ENCODE peak calls at places on chromosome X, in seven cellular contexts. One of them, this sample, is unnamed. For H3K9me3 and H3K4me1, the result is how much of the 10 kb centered on the place peaks cover.

GRCh38 chrX:19172741-19173140 is 50.5 kb upstream of the ADGRG2 start:
- DNase-seq in uterus: no peak
- DNase-seq in CD8-positive, alpha-beta T cell: no peak
- DNase-seq in spleen: no peak
- DNase-seq in tibial artery: no peak
- DNase-seq in fibroblast of lung: no peak
- DNase-seq in sigmoid colon: no peak
- DNase-seq in this sample: no peak

GRCh38 chrX:100424012-100424411 is 13.9 kb upstream of the PCDH19 start:
- DNase-seq in tibial artery: no peak
- DNase-seq in fibroblast of lung: no peak
- DNase-seq in uterus: no peak
- DNase-seq in spleen: no peak
- DNase-seq in CD8-positive, alpha-beta T cell: no peak
- DNase-seq in sigmoid colon: no peak
- DNase-seq in this sample: no peak

GRCh38 chrX:118286066-118286758 is 59.7 kb upstream of the WDR44 start:
- DNase-seq in sigmoid colon: no peak
- DNase-seq in spleen: no peak
- DNase-seq in tibial artery: no peak
- DNase-seq in uterus: no peak
- DNase-seq in fibroblast of lung: no peak
- DNase-seq in CD8-positive, alpha-beta T cell: no peak
- DNase-seq in this sample: no peak

GRCh38 chrX:70452143-70452733 is 7.6 kb downstream of the DLG3 start:
- DNase-seq in fibroblast of lung: peak
- DNase-seq in sigmoid colon: peak
- DNase-seq in tibial artery: peak
- DNase-seq in uterus: peak
- DNase-seq in CD8-positive, alpha-beta T cell: peak
- DNase-seq in spleen: peak
- DNase-seq in this sample: no peak

GRCh38 chrX:65689377-65689776 is 21.9 kb downstream of the MSN start:
- DNase-seq in fibroblast of lung: no peak
- DNase-seq in sigmoid colon: no peak
- DNase-seq in uterus: no peak
- DNase-seq in CD8-positive, alpha-beta T cell: no peak
- DNase-seq in spleen: no peak
- DNase-seq in tibial artery: no peak
- DNase-seq in this sample: no peak

GRCh38 chrX:101799387-101799786 is 132.4 kb downstream of the ZMAT1 start:
- DNase-seq in tibial artery: peak
- DNase-seq in uterus: peak
- DNase-seq in CD8-positive, alpha-beta T cell: peak
- DNase-seq in sigmoid colon: peak
- DNase-seq in spleen: peak
- DNase-seq in fibroblast of lung: peak
- DNase-seq in this sample: peak

GRCh38 chrX:17412692-17413091 is 37.7 kb downstream of the NHS start:
- DNase-seq in CD8-positive, alpha-beta T cell: no peak
- DNase-seq in spleen: no peak
- DNase-seq in tibial artery: no peak
- DNase-seq in fibroblast of lung: peak
- DNase-seq in uterus: no peak
- DNase-seq in sigmoid colon: no peak
- DNase-seq in this sample: no peak

GRCh38 chrX:68694429-68695205 is 47.2 kb downstream of the STARD8 start:
- DNase-seq in sigmoid colon: no peak
- DNase-seq in fibroblast of lung: no peak
- DNase-seq in uterus: no peak
- DNase-seq in CD8-positive, alpha-beta T cell: no peak
- DNase-seq in tibial artery: no peak
- DNase-seq in spleen: no peak
- DNase-seq in this sample: no peak

GRCh38 chrX:101482296-101482695 is 3.0 kb upstream of the ARMCX4 start:
- DNase-seq in spleen: no peak
- DNase-seq in fibroblast of lung: peak
- DNase-seq in uterus: no peak
- DNase-seq in tibial artery: no peak
- DNase-seq in CD8-positive, alpha-beta T cell: no peak
- DNase-seq in sigmoid colon: no peak
- DNase-seq in this sample: no peak

GRCh38 chrX:42976729-42977366 is 198.9 kb upstream of the PPP1R2C start:
- DNase-seq in tibial artery: no peak
- DNase-seq in fibroblast of lung: no peak
- DNase-seq in CD8-positive, alpha-beta T cell: no peak
- DNase-seq in uterus: no peak
- DNase-seq in spleen: no peak
- DNase-seq in sigmoid colon: no peak
- DNase-seq in this sample: no peak

GRCh38 chrX:68114573-68115199 is 318.6 kb downstream of the OPHN1 start:
- DNase-seq in uterus: no peak
- DNase-seq in spleen: no peak
- DNase-seq in CD8-positive, alpha-beta T cell: no peak
- DNase-seq in sigmoid colon: no peak
- DNase-seq in tibial artery: no peak
- DNase-seq in fibroblast of lung: peak
- DNase-seq in this sample: no peak

GRCh38 chrX:1582686-1583437 is 8.5 kb upstream of the AKAP17A start:
- DNase-seq in tibial artery: no peak
- DNase-seq in sigmoid colon: no peak
- DNase-seq in spleen: no peak
- DNase-seq in uterus: no peak
- DNase-seq in CD8-positive, alpha-beta T cell: no peak
- DNase-seq in fibroblast of lung: no peak
- DNase-seq in this sample: peak

GRCh38 chrX:133859860-133860259 is 125.5 kb downstream of the GPC3 start:
- DNase-seq in sigmoid colon: no peak
- DNase-seq in fibroblast of lung: peak
- DNase-seq in CD8-positive, alpha-beta T cell: no peak
- DNase-seq in uterus: peak
- DNase-seq in spleen: no peak
- DNase-seq in tibial artery: peak
- DNase-seq in this sample: no peak

GRCh38 chrX:14065800-14066199 is 36.1 kb upstream of the GEMIN8 start:
- DNase-seq in sigmoid colon: no peak
- DNase-seq in spleen: no peak
- DNase-seq in tibial artery: no peak
- DNase-seq in uterus: no peak
- DNase-seq in CD8-positive, alpha-beta T cell: no peak
- DNase-seq in fibroblast of lung: no peak
- DNase-seq in this sample: no peak

GRCh38 chrX:42952621-42953020 is 174.7 kb upstream of the PPP1R2C start:
- DNase-seq in sigmoid colon: no peak
- DNase-seq in tibial artery: no peak
- DNase-seq in fibroblast of lung: no peak
- DNase-seq in uterus: no peak
- DNase-seq in spleen: no peak
- DNase-seq in CD8-positive, alpha-beta T cell: no peak
- DNase-seq in this sample: no peak

GRCh38 chrX:65463550-65463949 is 71.0 kb downstream of the LAS1L start:
- DNase-seq in sigmoid colon: no peak
- DNase-seq in spleen: no peak
- DNase-seq in uterus: no peak
- DNase-seq in fibroblast of lung: no peak
- DNase-seq in tibial artery: no peak
- DNase-seq in CD8-positive, alpha-beta T cell: no peak
- DNase-seq in this sample: no peak

GRCh38 chrX:137031517-137032377 is 2.0 kb downstream of the GPR101 start:
- DNase-seq in fibroblast of lung: peak
- DNase-seq in sigmoid colon: no peak
- DNase-seq in tibial artery: no peak
- DNase-seq in spleen: no peak
- DNase-seq in uterus: no peak
- DNase-seq in CD8-positive, alpha-beta T cell: peak
- DNase-seq in this sample: no peak

GRCh38 chrX:16087081-16087480 is 36.3 kb upstream of the GRPR start:
- DNase-seq in spleen: no peak
- DNase-seq in fibroblast of lung: peak
- DNase-seq in sigmoid colon: no peak
- DNase-seq in tibial artery: no peak
- DNase-seq in CD8-positive, alpha-beta T cell: no peak
- DNase-seq in uterus: no peak
- DNase-seq in this sample: no peak

GRCh38 chrX:84933956-84934556 is 69.6 kb upstream of the APOOL start:
- DNase-seq in uterus: no peak
- DNase-seq in CD8-positive, alpha-beta T cell: no peak
- DNase-seq in fibroblast of lung: no peak
- DNase-seq in spleen: no peak
- DNase-seq in tibial artery: no peak
- DNase-seq in sigmoid colon: no peak
- DNase-seq in this sample: no peak

GRCh38 chrX:66163849-66164401 is at the start of gene HEPH:
- DNase-seq in CD8-positive, alpha-beta T cell: no peak
- DNase-seq in uterus: peak
- DNase-seq in spleen: no peak
- DNase-seq in tibial artery: no peak
- DNase-seq in sigmoid colon: no peak
- DNase-seq in fibroblast of lung: peak
- DNase-seq in this sample: no peak

GRCh38 chrX:132022115-132022862 is 813 bp upstream of the STK26 start:
- DNase-seq in tibial artery: no peak
- DNase-seq in sigmoid colon: no peak
- DNase-seq in CD8-positive, alpha-beta T cell: peak
- DNase-seq in spleen: no peak
- DNase-seq in fibroblast of lung: peak
- DNase-seq in uterus: no peak
- DNase-seq in this sample: no peak

GRCh38 chrX:29662101-29662500 is 553.3 kb upstream of the MAGEB2 start:
- DNase-seq in tibial artery: no peak
- DNase-seq in spleen: no peak
- DNase-seq in sigmoid colon: no peak
- DNase-seq in CD8-positive, alpha-beta T cell: no peak
- DNase-seq in fibroblast of lung: peak
- DNase-seq in uterus: no peak
- DNase-seq in this sample: no peak

GRCh38 chrX:134718329-134719317 is 60.4 kb upstream of the PLAC1 start:
- DNase-seq in tibial artery: peak
- DNase-seq in uterus: peak
- DNase-seq in CD8-positive, alpha-beta T cell: peak
- DNase-seq in fibroblast of lung: peak
- DNase-seq in spleen: no peak
- DNase-seq in sigmoid colon: peak
- DNase-seq in this sample: no peak

DNA sequence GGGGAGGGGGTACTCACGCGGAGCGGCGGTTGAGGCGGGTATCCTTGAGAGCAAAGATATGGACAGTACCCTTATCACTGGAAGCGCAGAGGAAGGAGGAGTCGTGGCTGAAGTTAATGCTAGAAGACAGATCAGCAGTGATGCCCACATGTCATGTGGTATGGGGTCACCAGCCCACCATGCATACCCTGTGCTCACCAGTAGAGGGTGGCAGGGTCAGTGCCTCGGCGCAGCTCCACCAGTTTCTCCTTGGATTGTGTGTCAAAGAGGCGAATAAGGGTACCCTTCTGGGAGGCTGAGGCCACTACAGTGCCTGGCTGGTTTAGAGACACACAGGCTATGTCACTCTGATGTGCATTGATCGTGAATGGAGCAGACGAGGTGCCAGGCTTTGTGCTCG is 1.5 kb upstream of the PRAF2 start:
- DNase-seq in sigmoid colon: no peak
- DNase-seq in CD8-positive, alpha-beta T cell: no peak
- DNase-seq in tibial artery: no peak
- DNase-seq in uterus: no peak
- DNase-seq in fibroblast of lung: no peak
- DNase-seq in spleen: no peak
- DNase-seq in this sample: no peak
- TF ChIP-seq CTCF in sigmoid colon: no peak
- TF ChIP-seq CTCF in CD8-positive, alpha-beta T cell: no peak
- TF ChIP-seq CTCF in tibial artery: no peak
- TF ChIP-seq CTCF in uterus: no peak
- TF ChIP-seq CTCF in fibroblast of lung: no peak
- TF ChIP-seq CTCF in spleen: no peak
- TF ChIP-seq CTCF in this sample: no peak

GRCh38 chrX:44943007-44943406 is 70.0 kb downstream of the KDM6A start:
- DNase-seq in fibroblast of lung: no peak
- DNase-seq in spleen: no peak
- DNase-seq in sigmoid colon: no peak
- DNase-seq in tibial artery: no peak
- DNase-seq in CD8-positive, alpha-beta T cell: no peak
- DNase-seq in uterus: no peak
- DNase-seq in this sample: no peak

GRCh38 chrX:44946771-44947170 is 73.8 kb downstream of the KDM6A start:
- DNase-seq in fibroblast of lung: peak
- DNase-seq in sigmoid colon: no peak
- DNase-seq in spleen: no peak
- DNase-seq in tibial artery: no peak
- DNase-seq in CD8-positive, alpha-beta T cell: no peak
- DNase-seq in uterus: no peak
- DNase-seq in this sample: no peak

GRCh38 chrX:44944894-44945293 is 71.9 kb downstream of the KDM6A start:
- DNase-seq in CD8-positive, alpha-beta T cell: no peak
- DNase-seq in tibial artery: no peak
- DNase-seq in sigmoid colon: no peak
- DNase-seq in fibroblast of lung: no peak
- DNase-seq in uterus: no peak
- DNase-seq in spleen: no peak
- DNase-seq in this sample: no peak

GRCh38 chrX:44947995-44948394 is 75.0 kb downstream of the KDM6A start:
- DNase-seq in uterus: no peak
- DNase-seq in spleen: no peak
- DNase-seq in sigmoid colon: no peak
- DNase-seq in fibroblast of lung: no peak
- DNase-seq in tibial artery: no peak
- DNase-seq in CD8-positive, alpha-beta T cell: no peak
- DNase-seq in this sample: no peak

GRCh38 chrX:44945736-44946135 is 72.7 kb downstream of the KDM6A start:
- DNase-seq in sigmoid colon: no peak
- DNase-seq in uterus: no peak
- DNase-seq in spleen: no peak
- DNase-seq in tibial artery: no peak
- DNase-seq in fibroblast of lung: no peak
- DNase-seq in CD8-positive, alpha-beta T cell: no peak
- DNase-seq in this sample: no peak
- H3K9me3 ChIP-seq in sigmoid colon: under half
- H3K9me3 ChIP-seq in uterus: under half
- H3K9me3 ChIP-seq in spleen: under half
- H3K9me3 ChIP-seq in tibial artery: under half
- H3K9me3 ChIP-seq in fibroblast of lung: under half
- H3K9me3 ChIP-seq in CD8-positive, alpha-beta T cell: under half
- H3K9me3 ChIP-seq in this sample: under half

DNA sequence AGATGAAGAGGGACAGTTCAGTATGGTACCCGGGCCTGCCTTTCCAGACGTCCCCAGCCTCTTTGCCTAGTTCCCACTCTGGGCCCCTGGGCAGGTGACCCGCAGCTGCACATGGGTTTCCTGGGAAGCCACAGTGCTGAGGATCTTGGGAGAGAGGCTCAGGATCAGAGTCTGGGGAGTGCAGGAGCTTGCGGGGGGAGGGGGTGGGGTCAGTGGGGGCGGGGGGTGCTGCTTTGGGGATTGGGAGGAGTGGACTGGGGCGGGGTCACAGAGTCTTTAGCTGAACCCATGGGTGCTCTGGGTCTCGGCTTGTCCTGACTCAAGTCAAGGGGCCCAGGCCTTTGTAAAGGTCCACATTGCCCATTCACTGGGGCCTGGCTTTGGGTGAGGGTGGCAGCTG is 63.6 kb downstream of the TBL1X start:
- DNase-seq in CD8-positive, alpha-beta T cell: no peak
- DNase-seq in uterus: no peak
- DNase-seq in fibroblast of lung: no peak
- DNase-seq in sigmoid colon: no peak
- DNase-seq in spleen: no peak
- DNase-seq in tibial artery: no peak
- DNase-seq in this sample: no peak
- H3K4me1 ChIP-seq in CD8-positive, alpha-beta T cell: under half
- H3K4me1 ChIP-seq in uterus: under half
- H3K4me1 ChIP-seq in fibroblast of lung: under half
- H3K4me1 ChIP-seq in sigmoid colon: under half
- H3K4me1 ChIP-seq in spleen: under half
- H3K4me1 ChIP-seq in tibial artery: under half
- H3K4me1 ChIP-seq in this sample: under half

GRCh38 chrX:57899064-57899463 is 11.2 kb downstream of the ZXDA start:
- DNase-seq in uterus: no peak
- DNase-seq in sigmoid colon: no peak
- DNase-seq in CD8-positive, alpha-beta T cell: no peak
- DNase-seq in fibroblast of lung: no peak
- DNase-seq in tibial artery: no peak
- DNase-seq in spleen: no peak
- DNase-seq in this sample: no peak
- TF ChIP-seq CTCF in uterus: no peak
- TF ChIP-seq CTCF in sigmoid colon: no peak
- TF ChIP-seq CTCF in CD8-positive, alpha-beta T cell: no peak
- TF ChIP-seq CTCF in fibroblast of lung: no peak
- TF ChIP-seq CTCF in tibial artery: no peak
- TF ChIP-seq CTCF in spleen: no peak
- TF ChIP-seq CTCF in this sample: no peak